ENCODE peak calls at places on chromosomes 4 and X, in seven cellular contexts. N is IMR-90, V is ovary, A is stomach, G is spleen, F is right lobe of liver, P is heart left ventricle. B is an unnamed sample.

GRCh38 chr4:77002321-77002720 is 52.8 kb downstream of the SEPTIN11 start:
- DNase-seq in G (no peak), P (no peak), V (no peak), N (peak; percentile 44), F (no peak), A (no peak), B (no peak)

GRCh38 chr4:150283689-150284088 is 205.4 kb downstream of the DCLK2 start:
- DNase-seq in P (no peak), A (no peak), G (no peak), F (no peak), V (no peak), N (peak; percentile 99), B (peak; percentile 45)

GRCh38 chr4:22385615-22386014 is 130.3 kb downstream of the ADGRA3 start:
- DNase-seq in F (no peak), G (no peak), N (peak; percentile 74), V (no peak), A (no peak), P (no peak), B (no peak)

GRCh38 chr4:46656071-46656470 is 253.0 kb downstream of the COX7B2 start:
- DNase-seq in V (no peak), A (no peak), F (no peak), G (no peak), P (no peak), N (no peak), B (no peak)

GRCh38 chr4:20529681-20530080 is 170.6 kb upstream of the PACRGL start:
- DNase-seq in G (no peak), V (no peak), N (peak; percentile 40), P (no peak), A (no peak), F (no peak), B (no peak)

GRCh38 chrX:37350034-37350365 is 836 bp downstream of the PRRG1 start:
- DNase-seq in G (no peak), V (no peak), A (no peak), P (no peak), N (peak; percentile 31), F (no peak), B (peak; percentile 6)

GRCh38 chr4:78954048-78954666 is 14.9 kb upstream of the PAQR3 start:
- DNase-seq in F (no peak), V (no peak), G (no peak), P (no peak), N (no peak), A (no peak), B (no peak)

GRCh38 chr4:139858436-139859225 is 193.0 kb downstream of the MGST2 start:
- DNase-seq in A (no peak), F (no peak), G (no peak), P (no peak), N (no peak), V (no peak), B (no peak)

GRCh38 chrX:12411831-12412230 is 273.6 kb downstream of the FRMPD4 start:
- DNase-seq in A (no peak), V (no peak), G (no peak), F (no peak), P (no peak), N (peak; percentile 10), B (no peak)

GRCh38 chrX:11537141-11537540 is 128.6 kb downstream of the ARHGAP6 start:
- DNase-seq in V (no peak), A (no peak), P (no peak), F (no peak), G (no peak), N (no peak), B (no peak)

GRCh38 chr4:39905656-39906055 is 72.1 kb downstream of the PDS5A start:
- DNase-seq in A (no peak), V (no peak), P (no peak), F (no peak), G (no peak), N (no peak), B (no peak)

GRCh38 chr4:162497564-162498167 is 333.9 kb upstream of the FSTL5 start:
- DNase-seq in P (no peak), F (no peak), G (no peak), N (peak; percentile 42), A (no peak), V (no peak), B (peak; percentile 58)

GRCh38 chr4:75702919-75703411 is 21.4 kb upstream of the USO1 start:
- DNase-seq in P (no peak), A (no peak), N (no peak), V (no peak), G (no peak), F (no peak), B (no peak)
- TF ChIP-seq POLR2A in P (no peak), A (no peak), N (no peak), V (no peak), G (no peak), F (peak; percentile 78), B (no peak)

GRCh38 chr4:110635155-110635479 is 12.2 kb upstream of the PITX2 start:
- DNase-seq in A (no peak), N (no peak), P (no peak), F (no peak), V (no peak), G (no peak), B (no peak)

GRCh38 chr4:110631582-110632505 is 9.0 kb upstream of the PITX2 start:
- DNase-seq in N (peak; percentile 84), A (peak; percentile 74), F (peak; percentile 73), G (peak; percentile 78), V (peak; percentile 36), P (peak; percentile 56), B (peak; percentile 79)

GRCh38 chr4:110634320-110635154 is 11.7 kb upstream of the PITX2 start:
- DNase-seq in F (no peak), V (no peak), P (no peak), G (no peak), N (no peak), A (no peak), B (no peak)

GRCh38 chr4:110632506-110633357 is 9.9 kb upstream of the PITX2 start:
- DNase-seq in A (no peak), P (no peak), V (no peak), F (no peak), G (peak; percentile 70), N (no peak), B (no peak)

GRCh38 chr4:110633358-110634319 is 10.8 kb upstream of the PITX2 start:
- DNase-seq in N (no peak), V (no peak), P (no peak), F (no peak), A (no peak), G (no peak), B (no peak)
- TF ChIP-seq POLR2A in N (no peak), V (no peak), P (no peak), F (no peak), A (no peak), G (no peak), B (no peak)

GRCh38 chr4:182268966-182269365 is 25.8 kb downstream of the TENM3 start:
- DNase-seq in G (no peak), F (no peak), N (no peak), A (no peak), P (no peak), V (no peak), B (no peak)
- TF ChIP-seq POLR2A in G (no peak), F (no peak), N (no peak), A (no peak), P (no peak), V (no peak), B (no peak)

GRCh38 chrX:56563231-56564116 is at the start of gene UBQLN2:
- DNase-seq in N (peak; percentile 70), A (peak; percentile 82), P (peak; percentile 86), G (peak; percentile 93), V (peak; percentile 84), F (peak; percentile 88), B (peak; percentile 88)
- TF ChIP-seq POLR2A in N (peak; percentile 77), A (peak; percentile 45), P (peak; percentile 60), G (peak; percentile 28), V (peak; percentile 76), F (peak; percentile 77), B (peak; percentile 60)

B was measured in erythroblast.